ENCODE peak calls at places on chromosomes 1 and 21, in ten cellular contexts. R, B, C, Z, X, P, Q, N, A and K are unnamed samples.

GRCh38 chr1:46041974-46042373 is 90.5 kb downstream of the PIK3R3 start:
- DNase-seq in X (no peak), Q (peak), P (no peak), R (peak), N (no peak), C (no peak), B (no peak), Z (no peak), A (no peak), K (no peak)

GRCh38 chr1:226762988-226763740 is 24.1 kb upstream of the ITPKB start:
- DNase-seq in B (no peak), C (no peak), R (no peak), N (no peak), Z (no peak), Q (no peak), X (no peak), A (no peak), P (no peak), K (no peak)

GRCh38 chr1:207807395-207808321 is 55.8 kb downstream of the CD46 start:
- DNase-seq in Q (no peak), R (no peak), P (peak), X (no peak), C (no peak), N (no peak), A (no peak), Z (peak), B (no peak), K (no peak)

GRCh38 chr1:53197301-53198205 is 929 bp downstream of the CPT2 start:
- DNase-seq in A (peak), X (no peak), B (no peak), R (no peak), Z (no peak), P (peak), N (no peak), Q (no peak), C (peak), K (peak)

GRCh38 chr21:19684328-19684727 is 1280.7 kb upstream of the TMPRSS15 start:
- DNase-seq in Q (no peak), B (no peak), R (no peak), N (no peak), X (no peak), P (no peak), A (no peak), Z (no peak), C (no peak), K (no peak)

GRCh38 chr1:77509051-77509492 is 173.4 kb downstream of the ZZZ3 start:
- DNase-seq in N (no peak), A (no peak), Q (no peak), R (no peak), B (no peak), P (no peak), X (no peak), Z (no peak), C (peak), K (no peak)

GRCh38 chr1:6888268-6888667 is 103.0 kb downstream of the CAMTA1 start:
- DNase-seq in X (no peak), R (peak), B (no peak), A (no peak), N (no peak), P (no peak), C (peak), Q (no peak), Z (no peak), K (no peak)

GRCh38 chr21:41786521-41786987 is 19.7 kb upstream of the RIPK4 start:
- DNase-seq in X (no peak), R (peak), Z (no peak), N (no peak), P (no peak), A (no peak), Q (no peak), C (no peak), B (no peak), K (no peak)

GRCh38 chr1:15038232-15039016 is 115.1 kb upstream of the TMEM51 start:
- DNase-seq in P (peak), Z (no peak), B (peak), A (no peak), C (no peak), Q (no peak), X (no peak), N (no peak), R (peak), K (no peak)

GRCh38 chr1:119542492-119542946 is 35.5 kb downstream of the HSD3B1 start:
- DNase-seq in X (no peak), Z (no peak), Q (no peak), P (no peak), B (no peak), A (no peak), R (no peak), C (no peak), N (no peak), K (no peak)

GRCh38 chr1:222761171-222761570 is 24.2 kb downstream of the FAM177B start:
- DNase-seq in B (no peak), Z (no peak), C (no peak), X (no peak), A (no peak), Q (no peak), P (no peak), R (no peak), N (no peak), K (no peak)

GRCh38 chr1:159214149-159214760 is 9.6 kb downstream of the ACKR1 start:
- DNase-seq in C (peak), A (no peak), Q (no peak), X (no peak), Z (peak), N (peak), B (peak), R (peak), P (peak), K (peak)

GRCh38 chr1:103948526-103948925 is 198.8 kb downstream of the AMY1C start:
- DNase-seq in Z (no peak), N (no peak), R (no peak), A (no peak), Q (no peak), B (no peak), P (peak), X (no peak), C (no peak), K (no peak)

GRCh38 chr1:60134706-60135105 is 61.1 kb upstream of the C1orf87 start:
- DNase-seq in A (no peak), N (no peak), B (no peak), C (no peak), Q (no peak), Z (no peak), R (no peak), X (no peak), P (no peak), K (no peak)

GRCh38 chr1:175629318-175629694 is 114.1 kb downstream of the TNR start:
- DNase-seq in Z (no peak), A (no peak), R (no peak), X (no peak), C (no peak), B (no peak), P (no peak), Q (no peak), N (no peak), K (no peak)

GRCh38 chr1:23555225-23555801 is 4.0 kb downstream of the ID3 start:
- DNase-seq in X (no peak), B (no peak), C (peak), Q (peak), R (peak), Z (peak), N (no peak), A (no peak), P (no peak), K (no peak)

GRCh38 chr1:231630558-231631205 is 4.1 kb downstream of the DISC1 start:
- DNase-seq in N (no peak), Z (no peak), P (no peak), R (peak), B (no peak), Q (no peak), X (no peak), A (no peak), C (no peak), K (no peak)

GRCh38 chr1:33548319-33548718 is 75.9 kb downstream of the ZSCAN20 start:
- DNase-seq in X (no peak), B (no peak), N (no peak), R (no peak), Z (no peak), Q (no peak), C (no peak), A (no peak), P (peak), K (no peak)

GRCh38 chr1:183580281-183580682 is 10.0 kb downstream of the NCF2 start:
- DNase-seq in R (no peak), B (peak), P (peak), C (peak), X (no peak), Q (peak), Z (peak), N (no peak), A (no peak), K (no peak)

GRCh38 chr1:43650306-43650941 is 475 bp downstream of the KDM4A start:
- DNase-seq in X (peak), R (peak), Z (peak), P (peak), N (peak), C (peak), B (peak), Q (peak), A (peak), K (peak)
- TF ChIP-seq POLR2A in X (peak), R (peak), Z (peak), P (peak), N (peak), C (peak), B (peak), Q (peak), A (peak), K (peak)

DNA sequence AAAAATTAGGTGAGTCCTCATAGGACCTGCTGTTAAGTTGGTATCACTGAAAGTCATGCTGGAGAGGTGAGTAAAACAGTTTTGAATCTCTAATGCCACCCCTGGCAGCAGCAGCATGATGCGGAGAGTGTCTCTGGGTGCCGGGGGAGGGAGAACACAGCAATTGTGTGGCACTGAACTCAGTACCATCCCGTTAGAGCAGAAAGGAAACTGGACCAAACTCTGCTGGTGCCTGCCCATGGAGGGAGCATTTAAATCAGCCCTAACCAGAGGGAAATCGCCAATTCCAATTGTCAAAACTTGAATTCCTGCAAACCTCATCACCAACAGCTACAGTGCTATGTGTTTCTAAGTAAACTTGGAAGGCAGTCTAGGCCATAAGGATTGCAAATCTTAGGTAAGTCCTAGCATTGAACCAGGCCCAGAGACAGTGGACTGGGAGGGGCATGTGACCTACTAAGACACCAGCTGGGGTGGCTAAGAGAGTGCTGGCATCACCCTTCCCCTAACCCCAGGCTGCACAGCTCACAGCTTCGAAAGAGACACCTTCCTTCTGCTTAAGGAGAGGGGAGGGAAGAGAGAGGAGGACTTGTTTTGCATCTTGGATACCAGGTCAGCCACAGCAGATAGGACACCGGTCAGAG is 30.0 kb downstream of the CD53 start:
- DNase-seq in C (no peak), N (no peak), X (no peak), Z (no peak), B (no peak), Q (no peak), R (no peak), A (no peak), P (no peak), K (no peak)
- TF ChIP-seq POLR2A in C (no peak), N (no peak), X (peak), Z (no peak), B (no peak), Q (no peak), R (no peak), A (no peak), P (no peak), K (no peak)

DNA sequence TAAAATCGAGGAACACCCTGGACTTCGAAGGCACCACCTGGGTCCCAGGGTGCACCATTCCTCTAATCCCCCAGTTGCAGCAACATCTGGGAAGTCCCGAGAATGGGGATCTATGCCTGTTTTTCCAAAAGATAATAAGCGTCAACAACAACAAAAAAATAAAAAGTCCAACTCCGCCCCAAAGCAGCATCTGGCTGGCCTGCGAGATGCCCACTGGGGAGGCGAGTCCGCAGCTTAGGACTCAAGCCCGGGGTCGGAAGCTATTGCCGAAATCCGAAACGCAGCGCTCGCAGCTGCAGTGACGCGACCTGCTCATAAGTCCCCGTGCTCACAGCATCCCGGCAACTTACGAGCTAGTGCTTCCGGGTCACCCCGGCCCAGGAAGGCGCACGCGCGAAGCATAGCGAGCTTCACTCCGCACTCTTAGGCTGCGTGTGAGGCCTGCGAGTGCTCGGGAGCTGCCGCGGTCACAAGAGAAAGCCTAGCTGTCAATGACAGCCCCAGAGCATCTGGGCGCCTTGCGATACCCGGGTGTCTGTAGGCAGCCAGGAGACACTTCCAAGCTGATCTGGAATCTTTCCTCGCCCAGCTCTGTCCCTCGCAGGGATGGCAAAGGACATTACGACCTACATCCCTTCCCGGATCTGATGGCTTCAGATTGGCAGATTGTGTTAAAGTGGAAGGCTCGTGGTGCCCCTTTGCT is 9.9 kb upstream of the LTN1 start:
- DNase-seq in C (peak), N (peak), B (peak), Z (peak), A (peak), R (peak), X (peak), P (peak), Q (peak), K (no peak)
- TF ChIP-seq POLR2A in C (peak), N (peak), B (peak), Z (peak), A (peak), R (peak), X (peak), P (peak), Q (peak), K (peak)

DNA sequence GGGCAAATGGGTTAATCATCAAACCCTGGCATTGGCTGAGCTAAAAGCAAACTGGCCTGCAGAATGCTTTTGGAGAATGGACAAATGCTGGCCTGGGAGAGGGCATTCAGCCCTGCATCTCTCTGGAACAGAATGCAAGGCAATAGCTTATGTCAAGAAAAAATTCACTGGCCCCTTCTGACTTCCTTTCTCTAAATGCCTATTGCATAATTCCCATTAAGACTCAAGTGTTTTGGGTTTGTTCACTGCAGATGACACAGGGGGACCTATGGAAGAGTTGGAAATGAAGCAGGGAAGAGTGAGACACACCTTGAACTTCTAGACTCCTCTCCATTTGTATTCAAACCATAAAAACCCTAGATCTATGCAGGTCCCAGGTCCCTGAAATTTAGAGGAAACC is 15.9 kb downstream of the PEA15 start:
- DNase-seq in X (no peak), Z (no peak), N (no peak), Q (no peak), A (no peak), C (no peak), B (no peak), R (no peak), P (no peak), K (no peak)
- TF ChIP-seq POLR2A in X (no peak), Z (no peak), N (no peak), Q (no peak), A (no peak), C (no peak), B (no peak), R (no peak), P (no peak), K (no peak)

GRCh38 chr1:16237343-16237830 is 404 bp upstream of the CPLANE2 start:
- DNase-seq in Q (no peak), N (no peak), C (no peak), P (no peak), A (peak), R (peak), X (no peak), B (no peak), Z (no peak), K (no peak)

GRCh38 chr1:16235347-16235746 is 1.6 kb downstream of the CPLANE2 start:
- DNase-seq in B (no peak), Q (no peak), Z (no peak), C (no peak), N (no peak), A (no peak), P (no peak), R (no peak), X (no peak), K (no peak)

GRCh38 chr1:16233431-16233830 is 3.6 kb downstream of the CPLANE2 start:
- DNase-seq in R (no peak), B (no peak), Z (no peak), N (peak), A (no peak), X (no peak), P (no peak), C (no peak), Q (no peak), K (no peak)

GRCh38 chr1:16236091-16236494 is 890 bp downstream of the CPLANE2 start:
- DNase-seq in B (peak), Q (peak), X (peak), N (no peak), A (peak), R (peak), P (peak), C (peak), Z (peak), K (peak)

DNA sequence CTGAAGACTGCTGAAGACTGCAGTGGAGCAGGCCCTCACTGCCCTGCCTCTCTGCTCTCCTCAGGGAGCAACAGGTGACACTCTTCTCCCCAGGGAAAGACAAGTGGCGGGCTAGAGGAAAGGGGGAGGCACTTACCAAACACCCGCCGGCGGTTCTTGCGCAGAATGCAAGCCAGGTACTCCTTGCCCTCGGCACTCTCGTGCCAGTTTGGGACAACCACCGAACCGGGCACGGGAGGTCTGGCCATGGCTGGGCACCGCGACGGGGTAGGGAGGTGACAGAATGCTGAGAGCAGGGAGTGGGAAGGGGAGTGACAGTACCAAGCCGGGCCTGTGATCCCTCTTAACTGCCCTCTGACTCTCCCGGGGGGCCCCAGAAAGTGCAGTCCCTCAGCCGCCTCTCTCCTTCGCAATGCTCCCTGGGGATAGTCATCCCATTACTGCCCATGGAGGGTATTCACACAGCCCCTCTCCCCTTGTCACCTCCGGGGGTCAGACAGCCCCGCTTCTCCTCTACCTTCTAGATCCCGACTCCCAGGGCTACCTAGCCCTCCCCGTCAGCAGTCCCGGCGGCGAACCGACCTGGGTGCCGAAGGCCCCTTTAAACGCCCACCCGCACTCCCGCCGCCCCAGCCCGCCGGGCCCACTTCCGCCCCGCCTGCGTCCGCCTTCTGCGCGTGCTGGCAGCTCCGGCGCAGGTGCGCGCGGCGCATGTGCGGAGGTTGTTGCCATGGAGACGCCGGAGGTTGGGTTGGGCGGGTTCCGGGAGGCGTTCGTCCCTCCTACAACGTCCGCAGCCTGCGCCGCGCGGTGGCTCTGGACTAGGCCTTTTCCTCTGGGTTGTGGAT is at the start of gene CPLANE2:
- DNase-seq in Z (peak), P (peak), N (peak), A (peak), X (peak), C (peak), R (peak), Q (peak), B (peak), K (peak)
- TF ChIP-seq POLR2A in Z (peak), P (peak), N (peak), A (no peak), X (peak), C (peak), R (peak), Q (peak), B (peak), K (peak)

DNA sequence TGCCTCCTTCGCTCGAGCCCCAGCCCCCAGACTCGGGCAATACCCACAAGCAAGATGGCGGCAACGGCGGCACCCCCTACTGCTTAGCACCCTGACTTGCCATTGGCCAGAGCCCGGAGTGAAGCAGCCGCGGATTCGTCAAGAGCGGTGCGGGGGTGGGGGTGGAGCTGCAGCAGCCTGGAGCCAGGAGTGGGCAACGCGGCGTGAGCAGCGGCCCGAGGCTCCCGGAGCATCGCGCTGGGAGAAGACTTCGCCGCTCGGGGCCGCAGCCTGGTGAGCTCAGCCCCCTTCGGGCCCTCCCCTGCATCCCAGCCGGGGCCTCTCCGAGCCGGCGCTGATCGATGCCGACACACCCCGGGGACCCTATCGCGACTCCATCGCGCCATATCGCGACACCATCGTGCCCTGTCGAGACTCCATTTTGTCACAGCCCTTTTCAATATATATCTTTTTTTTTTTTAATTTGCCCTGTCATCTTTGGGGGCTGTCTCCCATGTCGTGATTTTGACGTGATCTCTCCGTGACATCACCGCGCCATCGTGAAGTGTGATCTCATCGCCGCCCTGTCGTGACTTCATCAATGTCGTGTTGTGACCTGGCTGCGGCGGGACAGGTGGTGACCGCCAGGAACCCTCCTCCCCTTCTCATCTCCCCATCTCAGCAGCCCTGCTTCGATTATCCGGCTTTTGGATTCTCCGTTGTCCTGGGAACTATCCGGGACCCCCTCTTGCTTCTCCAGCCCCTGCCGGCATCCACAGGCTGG is at the start of gene NCDN:
- DNase-seq in Q (peak), B (peak), C (peak), A (peak), R (peak), N (peak), Z (peak), X (peak), P (peak), K (peak)
- TF ChIP-seq POLR2A in Q (peak), B (peak), C (peak), A (no peak), R (peak), N (no peak), Z (no peak), X (peak), P (no peak), K (peak)

GRCh38 chr1:12617901-12618660 is at the start of gene DHRS3:
- DNase-seq in X (no peak), Z (peak), A (peak), R (peak), Q (peak), P (peak), C (peak), N (peak), B (peak), K (no peak)

GRCh38 chr1:12615916-12616708 is 1.9 kb downstream of the DHRS3 start:
- DNase-seq in X (no peak), A (peak), C (peak), P (peak), N (peak), B (no peak), Q (peak), R (peak), Z (peak), K (peak)

GRCh38 chr1:12615166-12615915 is 2.7 kb downstream of the DHRS3 start:
- DNase-seq in X (no peak), Q (no peak), P (peak), A (peak), B (no peak), R (peak), C (peak), N (no peak), Z (no peak), K (no peak)

GRCh38 chr1:12617511-12617900 is 504 bp downstream of the DHRS3 start:
- DNase-seq in R (no peak), N (peak), A (no peak), X (no peak), C (no peak), B (no peak), Z (peak), Q (no peak), P (no peak), K (no peak)

GRCh38 chr1:12616709-12617373 is 1.2 kb downstream of the DHRS3 start:
- DNase-seq in R (no peak), Q (peak), X (no peak), B (no peak), A (peak), Z (peak), C (no peak), N (peak), P (peak), K (no peak)
- TF ChIP-seq POLR2A in R (no peak), Q (no peak), X (no peak), B (no peak), A (no peak), Z (no peak), C (no peak), N (no peak), P (no peak), K (no peak)